ENCODE peak calls at places on chromosomes 1 and 21, in eight cellular contexts. I is breast epithelium; B is dorsolateral prefrontal cortex; W is fibroblast of mammary gland; J is coronary artery; F is upper lobe of left lung; E is IMR-90; S is CD8-positive, alpha-beta T cell. G is an unnamed sample.

GRCh38 chr1:15523104-15523921 is 702 bp downstream of the CASP9 start:
- DNase-seq in I (no peak), B (no peak), W (peak), J (no peak), F (no peak), E (no peak), S (no peak), G (no peak)

GRCh38 chr1:55320891-55321290 is 105.7 kb upstream of the USP24 start:
- DNase-seq in I (no peak), B (no peak), W (no peak), J (no peak), F (no peak), E (no peak), S (no peak), G (no peak)

GRCh38 chr1:63593303-63593886 is at the start of gene PGM1:
- DNase-seq in I (peak), B (peak), W (peak), J (peak), F (peak), E (peak), S (peak), G (peak)

GRCh38 chr1:222818171-222818570 is 3.3 kb downstream of the DISP1 start:
- DNase-seq in I (no peak), B (no peak), W (no peak), J (no peak), F (no peak), E (no peak), S (no peak), G (no peak)

GRCh38 chr21:32940079-32941014 is 85.4 kb upstream of the OLIG2 start:
- DNase-seq in I (no peak), B (no peak), W (peak), J (no peak), F (no peak), E (peak), S (peak), G (no peak)

GRCh38 chr1:197773856-197774255 is 1.4 kb downstream of the DENND1B start:
- DNase-seq in I (no peak), B (no peak), W (no peak), J (no peak), F (no peak), E (no peak), S (no peak), G (no peak)

GRCh38 chr1:67053535-67053784 is 488 bp downstream of the SLC35D1 start:
- DNase-seq in I (peak), B (peak), W (no peak), J (no peak), F (peak), E (no peak), S (peak), G (peak)

GRCh38 chr1:226975259-226975908 is 35.3 kb downstream of the COQ8A start:
- DNase-seq in I (no peak), B (peak), W (no peak), J (peak), F (peak), E (no peak), S (no peak), G (no peak)

GRCh38 chr21:39542736-39543135 is 70.0 kb upstream of the B3GALT5 start:
- DNase-seq in I (no peak), B (no peak), W (no peak), J (no peak), F (no peak), E (no peak), S (no peak), G (no peak)

GRCh38 chr1:247332901-247333361 is 1.3 kb upstream of the ZNF496 start:
- DNase-seq in I (no peak), B (peak), W (peak), J (no peak), F (no peak), E (peak), S (no peak), G (no peak)

GRCh38 chr1:107804134-107804533 is 160.8 kb downstream of the VAV3 start:
- DNase-seq in I (no peak), B (no peak), W (no peak), J (no peak), F (no peak), E (no peak), S (no peak), G (no peak)

GRCh38 chr1:61741682-61742619 is at the start of gene PATJ:
- DNase-seq in I (peak), B (peak), W (no peak), J (no peak), F (peak), E (peak), S (peak), G (peak)

GRCh38 chr1:25148673-25149300 is 83.5 kb downstream of the SYF2 start:
- DNase-seq in I (no peak), B (no peak), W (peak), J (no peak), F (no peak), E (no peak), S (no peak), G (no peak)

GRCh38 chr1:20428841-20429240 is 57.2 kb downstream of the CAMK2N1 start:
- DNase-seq in I (peak), B (no peak), W (no peak), J (no peak), F (no peak), E (no peak), S (no peak), G (no peak)

GRCh38 chr1:36253463-36253862 is 29.2 kb downstream of the THRAP3 start:
- DNase-seq in I (no peak), B (no peak), W (peak), J (no peak), F (no peak), E (peak), S (no peak), G (no peak)

GRCh38 chr1:161863549-161863948 is 97.4 kb downstream of the ATF6 start:
- DNase-seq in I (no peak), B (no peak), W (no peak), J (no peak), F (no peak), E (peak), S (no peak), G (no peak)

GRCh38 chr1:235953801-235954200 is 87.1 kb upstream of the LYST start:
- DNase-seq in I (no peak), B (no peak), W (peak), J (no peak), F (no peak), E (peak), S (no peak), G (no peak)

GRCh38 chr1:21568006-21568746 is 59.0 kb downstream of the ALPL start:
- DNase-seq in I (no peak), B (no peak), W (peak), J (no peak), F (no peak), E (peak), S (no peak), G (no peak)

GRCh38 chr1:150995896-150996295 is 10.8 kb downstream of the MINDY1 start:
- DNase-seq in I (no peak), B (peak), W (peak), J (no peak), F (no peak), E (no peak), S (no peak), G (no peak)

GRCh38 chr1:228073870-228074545 is 8.5 kb upstream of the ARF1 start:
- DNase-seq in I (no peak), B (peak), W (no peak), J (no peak), F (no peak), E (no peak), S (no peak), G (no peak)
- TF ChIP-seq CTCF in I (peak), B (no peak), W (no peak), J (no peak), F (peak), E (peak), S (no peak), G (no peak)

GRCh38 chr1:51044199-51044598 is 57.8 kb upstream of the C1orf185 start:
- DNase-seq in I (no peak), B (no peak), W (peak), J (no peak), F (no peak), E (no peak), S (no peak), G (no peak)

GRCh38 chr1:51048670-51049069 is 53.4 kb upstream of the C1orf185 start:
- DNase-seq in I (no peak), B (no peak), W (no peak), J (no peak), F (no peak), E (no peak), S (no peak), G (no peak)

GRCh38 chr1:51048021-51048420 is 54.0 kb upstream of the C1orf185 start:
- DNase-seq in I (no peak), B (no peak), W (no peak), J (no peak), F (no peak), E (no peak), S (no peak), G (no peak)

DNA sequence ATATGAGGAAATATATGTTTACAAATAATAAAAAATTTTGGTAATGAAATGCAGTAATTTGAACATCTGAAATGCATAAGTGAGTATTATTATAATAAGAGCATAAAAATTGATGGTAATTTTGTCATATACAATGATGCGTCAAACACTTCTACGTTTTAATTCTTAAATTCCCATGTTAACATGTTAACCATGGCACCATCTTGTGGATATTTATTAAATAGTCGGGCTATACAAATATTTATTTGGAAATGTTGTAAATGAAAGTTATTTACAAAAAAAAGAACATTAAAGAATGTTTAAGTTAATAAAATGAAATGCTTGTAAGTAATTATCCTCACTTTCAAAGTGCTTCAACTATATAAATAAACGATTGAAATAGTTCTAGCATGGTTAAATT is 57.2 kb upstream of the C1orf185 start:
- DNase-seq in I (no peak), B (no peak), W (peak), J (no peak), F (no peak), E (no peak), S (no peak), G (no peak)
- TF ChIP-seq CTCF in I (no peak), B (peak), W (peak), J (no peak), F (no peak), E (peak), S (no peak), G (no peak)

GRCh38 chr1:186212574-186213224 is 162.4 kb downstream of the TPR start:
- DNase-seq in I (no peak), B (no peak), W (peak), J (no peak), F (no peak), E (peak), S (no peak), G (no peak)
- TF ChIP-seq CTCF in I (peak), B (peak), W (peak), J (peak), F (peak), E (peak), S (no peak), G (peak)

GRCh38 chr1:218259800-218260199 is 25.3 kb upstream of the RRP15 start:
- DNase-seq in I (no peak), B (no peak), W (no peak), J (no peak), F (no peak), E (no peak), S (no peak), G (no peak)
- TF ChIP-seq CTCF in I (no peak), B (no peak), W (peak), J (no peak), F (peak), E (no peak), S (no peak), G (peak)

DNA sequence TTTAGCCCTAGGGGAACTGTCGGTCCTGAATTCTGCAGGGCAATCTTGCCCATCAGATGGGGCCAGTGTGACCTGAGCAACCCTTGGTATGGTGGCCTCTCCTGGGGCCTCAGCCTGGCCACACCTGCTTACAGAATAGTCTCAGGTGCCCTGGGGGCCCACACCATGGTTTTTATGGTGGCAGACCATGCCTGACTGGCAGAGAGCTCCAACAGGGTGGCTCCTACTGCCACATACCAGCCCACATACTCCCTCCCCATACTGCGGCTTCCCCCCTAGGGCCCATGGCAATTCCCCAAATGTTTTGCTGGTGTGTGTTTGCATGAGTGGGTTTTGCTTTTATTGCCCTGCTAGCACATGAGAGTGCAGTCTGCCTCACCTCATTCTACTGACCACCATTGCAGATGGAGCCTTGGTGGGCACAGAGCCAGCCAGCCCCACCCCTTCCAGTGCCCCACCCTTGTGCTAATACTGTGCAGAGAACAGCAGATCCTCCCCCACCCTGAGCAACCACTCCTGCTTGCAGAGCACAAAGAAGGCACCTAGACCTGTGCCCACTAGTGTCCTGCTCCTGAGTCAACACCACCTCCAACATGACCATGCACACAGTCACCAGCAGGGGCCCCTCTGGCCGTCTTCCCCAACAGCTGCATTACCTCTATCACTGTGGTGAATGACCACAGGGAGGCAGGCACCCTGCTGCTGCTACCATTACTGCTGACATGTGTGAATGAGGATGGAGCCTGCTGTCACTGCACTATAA is 86.8 kb downstream of the GDAP2 start:
- DNase-seq in I (no peak), B (no peak), W (peak), J (no peak), F (no peak), E (no peak), S (no peak), G (no peak)
- TF ChIP-seq CTCF in I (no peak), B (no peak), W (no peak), J (no peak), F (no peak), E (no peak), S (no peak), G (no peak)

G was measured in type B pancreatic cell.